ENCODE peak calls at places on chromosome 1, in seven cellular contexts. C, L, F, G, S, Y and E are unnamed samples.

GRCh38 chr1:22850281-22850680 is 122.4 kb downstream of the LACTBL1 start:
- DNase-seq in C (no peak), L (no peak), F (no peak), G (no peak), S (no peak), Y (no peak), E (no peak)

GRCh38 chr1:109535971-109536491 is 3.6 kb upstream of the GPR61 start:
- DNase-seq in C (no peak), L (peak), F (no peak), G (no peak), S (no peak), Y (no peak), E (no peak)

GRCh38 chr1:71770121-71770520 is 512.2 kb downstream of the NEGR1 start:
- DNase-seq in C (no peak), L (no peak), F (no peak), G (no peak), S (peak), Y (no peak), E (no peak)

GRCh38 chr1:156602557-156602993 is 1.3 kb upstream of the GPATCH4 start:
- DNase-seq in C (no peak), L (no peak), F (no peak), G (no peak), S (no peak), Y (no peak), E (no peak)

GRCh38 chr1:201696217-201696761 is 132.7 kb upstream of the IPO9 start:
- DNase-seq in C (no peak), L (peak), F (no peak), G (no peak), S (peak), Y (no peak), E (no peak)

GRCh38 chr1:214990619-214991018 is 91.9 kb upstream of the KCNK2 start:
- DNase-seq in C (no peak), L (no peak), F (no peak), G (peak), S (peak), Y (no peak), E (no peak)

GRCh38 chr1:176854725-176855433 is 309.6 kb downstream of the ASTN1 start:
- DNase-seq in C (no peak), L (no peak), F (no peak), G (no peak), S (no peak), Y (no peak), E (no peak)

GRCh38 chr1:1435094-1435903 is at the start of gene VWA1:
- DNase-seq in C (peak), L (peak), F (no peak), G (peak), S (peak), Y (peak), E (peak)

GRCh38 chr1:54413295-54413694 is 7.1 kb upstream of the SSBP3 start:
- DNase-seq in C (no peak), L (no peak), F (no peak), G (peak), S (peak), Y (peak), E (no peak)

GRCh38 chr1:110356379-110356778 is 17.2 kb downstream of the RBM15 start:
- DNase-seq in C (no peak), L (no peak), F (no peak), G (no peak), S (no peak), Y (no peak), E (no peak)

GRCh38 chr1:32122141-32122540 is 14.3 kb downstream of the KPNA6 start:
- DNase-seq in C (no peak), L (no peak), F (no peak), G (no peak), S (no peak), Y (no peak), E (no peak)

GRCh38 chr1:176853503-176853902 is 311.0 kb downstream of the ASTN1 start:
- DNase-seq in C (no peak), L (no peak), F (no peak), G (no peak), S (no peak), Y (no peak), E (no peak)

GRCh38 chr1:39818482-39818881 is 29.8 kb upstream of the BMP8B start:
- DNase-seq in C (no peak), L (no peak), F (no peak), G (no peak), S (no peak), Y (no peak), E (no peak)

GRCh38 chr1:182611326-182611725 is 7.1 kb upstream of the RGS16 start:
- DNase-seq in C (no peak), L (no peak), F (no peak), G (no peak), S (no peak), Y (no peak), E (no peak)

GRCh38 chr1:203463469-203464062 is 12.0 kb upstream of the PRELP start:
- DNase-seq in C (no peak), L (no peak), F (no peak), G (no peak), S (peak), Y (no peak), E (no peak)